ENCODE peak calls at places on chromosomes 2 and 18, in six cellular contexts. One of them, this sample, is unnamed.

GRCh38 chr2:60549250-60550150 is 4.0 kb downstream of the BCL11A start:
- DNase-seq in heart right ventricle: no peak
- DNase-seq in NCI-H1105: no peak
- DNase-seq in kidney tubule cell: peak; percentile 29
- DNase-seq in NCI-H446 treated with DMSO at 0.1 percent for 48 hours: no peak
- DNase-seq in HuH-7: no peak
- DNase-seq in this sample: no peak

GRCh38 chr2:229268626-229269025 is 2.5 kb downstream of the PID1 start:
- DNase-seq in NCI-H446 treated with DMSO at 0.1 percent for 48 hours: no peak
- DNase-seq in heart right ventricle: no peak
- DNase-seq in HuH-7: no peak
- DNase-seq in NCI-H1105: no peak
- DNase-seq in kidney tubule cell: no peak
- DNase-seq in this sample: no peak

GRCh38 chr2:63679252-63679850 is 90.6 kb downstream of the MDH1 start:
- DNase-seq in HuH-7: no peak
- DNase-seq in NCI-H1105: no peak
- DNase-seq in kidney tubule cell: no peak
- DNase-seq in NCI-H446 treated with DMSO at 0.1 percent for 48 hours: no peak
- DNase-seq in heart right ventricle: no peak
- DNase-seq in this sample: no peak

GRCh38 chr2:146661494-146662096 is 1183.2 kb upstream of the ACVR2A start:
- DNase-seq in NCI-H1105: peak; percentile 33
- DNase-seq in HuH-7: no peak
- DNase-seq in kidney tubule cell: peak; percentile 57
- DNase-seq in heart right ventricle: no peak
- DNase-seq in NCI-H446 treated with DMSO at 0.1 percent for 48 hours: peak; percentile 30
- DNase-seq in this sample: no peak

GRCh38 chr2:218831378-218831990 is at the start of gene PRKAG3:
- DNase-seq in HuH-7: no peak
- DNase-seq in NCI-H1105: no peak
- DNase-seq in heart right ventricle: peak; percentile 31
- DNase-seq in NCI-H446 treated with DMSO at 0.1 percent for 48 hours: no peak
- DNase-seq in kidney tubule cell: no peak
- DNase-seq in this sample: no peak

GRCh38 chr2:64632855-64633819 is 20.6 kb downstream of the SERTAD2 start:
- DNase-seq in NCI-H446 treated with DMSO at 0.1 percent for 48 hours: no peak
- DNase-seq in HuH-7: no peak
- DNase-seq in kidney tubule cell: no peak
- DNase-seq in NCI-H1105: no peak
- DNase-seq in heart right ventricle: no peak
- DNase-seq in this sample: no peak

GRCh38 chr2:64661770-64662169 is 8.1 kb upstream of the SERTAD2 start:
- DNase-seq in HuH-7: no peak
- DNase-seq in kidney tubule cell: no peak
- DNase-seq in NCI-H446 treated with DMSO at 0.1 percent for 48 hours: no peak
- DNase-seq in NCI-H1105: no peak
- DNase-seq in heart right ventricle: no peak
- DNase-seq in this sample: no peak

GRCh38 chr18:79630266-79631095 is 49.1 kb upstream of the CTDP1 start:
- DNase-seq in HuH-7: no peak
- DNase-seq in heart right ventricle: peak; percentile 1
- DNase-seq in NCI-H446 treated with DMSO at 0.1 percent for 48 hours: no peak
- DNase-seq in NCI-H1105: no peak
- DNase-seq in kidney tubule cell: no peak
- DNase-seq in this sample: peak; percentile 8

GRCh38 chr18:73688851-73689659 is 458.6 kb downstream of the FBXO15 start:
- DNase-seq in kidney tubule cell: peak; percentile 91
- DNase-seq in HuH-7: no peak
- DNase-seq in heart right ventricle: no peak
- DNase-seq in NCI-H446 treated with DMSO at 0.1 percent for 48 hours: no peak
- DNase-seq in NCI-H1105: no peak
- DNase-seq in this sample: no peak

GRCh38 chr18:59778434-59778833 is 81.2 kb upstream of the CCBE1 start:
- DNase-seq in HuH-7: no peak
- DNase-seq in NCI-H1105: no peak
- DNase-seq in kidney tubule cell: no peak
- DNase-seq in NCI-H446 treated with DMSO at 0.1 percent for 48 hours: no peak
- DNase-seq in heart right ventricle: no peak
- DNase-seq in this sample: no peak

GRCh38 chr2:128317186-128317897 is 1.3 kb downstream of the HS6ST1 start:
- DNase-seq in kidney tubule cell: peak; percentile 20
- DNase-seq in NCI-H1105: peak; percentile 26
- DNase-seq in HuH-7: peak; percentile 37
- DNase-seq in heart right ventricle: no peak
- DNase-seq in NCI-H446 treated with DMSO at 0.1 percent for 48 hours: no peak
- DNase-seq in this sample: no peak

GRCh38 chr18:527136-527535 is 26.6 kb upstream of the COLEC12 start:
- DNase-seq in NCI-H1105: no peak
- DNase-seq in NCI-H446 treated with DMSO at 0.1 percent for 48 hours: no peak
- DNase-seq in heart right ventricle: no peak
- DNase-seq in HuH-7: no peak
- DNase-seq in kidney tubule cell: no peak
- DNase-seq in this sample: no peak

GRCh38 chr2:36707050-36707449 is 10.5 kb downstream of the VIT start:
- DNase-seq in kidney tubule cell: peak; percentile 45
- DNase-seq in NCI-H1105: no peak
- DNase-seq in HuH-7: no peak
- DNase-seq in heart right ventricle: no peak
- DNase-seq in NCI-H446 treated with DMSO at 0.1 percent for 48 hours: no peak
- DNase-seq in this sample: no peak

GRCh38 chr2:218272531-218273212 is 2.4 kb downstream of the PNKD start:
- DNase-seq in heart right ventricle: peak; percentile 87
- DNase-seq in kidney tubule cell: peak; percentile 93
- DNase-seq in HuH-7: peak; percentile 86
- DNase-seq in NCI-H1105: peak; percentile 51
- DNase-seq in NCI-H446 treated with DMSO at 0.1 percent for 48 hours: peak; percentile 60
- DNase-seq in this sample: peak; percentile 89

GRCh38 chr18:70578480-70578879 is 289.6 kb downstream of the SOCS6 start:
- DNase-seq in kidney tubule cell: no peak
- DNase-seq in NCI-H1105: no peak
- DNase-seq in heart right ventricle: no peak
- DNase-seq in HuH-7: peak; percentile 5
- DNase-seq in NCI-H446 treated with DMSO at 0.1 percent for 48 hours: no peak
- DNase-seq in this sample: no peak

GRCh38 chr2:44358498-44358897 is 2.8 kb downstream of the PREPL start:
- DNase-seq in NCI-H1105: peak; percentile 57
- DNase-seq in HuH-7: no peak
- DNase-seq in kidney tubule cell: peak; percentile 93
- DNase-seq in heart right ventricle: peak; percentile 19
- DNase-seq in NCI-H446 treated with DMSO at 0.1 percent for 48 hours: no peak
- DNase-seq in this sample: peak; percentile 31

GRCh38 chr18:62741118-62741566 is 25.8 kb downstream of the PHLPP1 start:
- DNase-seq in HuH-7: peak; percentile 14
- DNase-seq in kidney tubule cell: peak; percentile 72
- DNase-seq in NCI-H446 treated with DMSO at 0.1 percent for 48 hours: no peak
- DNase-seq in heart right ventricle: no peak
- DNase-seq in NCI-H1105: no peak
- DNase-seq in this sample: peak; percentile 80

GRCh38 chr2:43274721-43275120 is 48.3 kb upstream of the ZFP36L2 start:
- DNase-seq in HuH-7: no peak
- DNase-seq in NCI-H446 treated with DMSO at 0.1 percent for 48 hours: no peak
- DNase-seq in NCI-H1105: no peak
- DNase-seq in heart right ventricle: no peak
- DNase-seq in kidney tubule cell: no peak
- DNase-seq in this sample: no peak

GRCh38 chr2:12982149-12982584 is 265.4 kb downstream of the TRIB2 start:
- DNase-seq in kidney tubule cell: peak; percentile 17
- DNase-seq in heart right ventricle: no peak
- DNase-seq in NCI-H446 treated with DMSO at 0.1 percent for 48 hours: no peak
- DNase-seq in HuH-7: no peak
- DNase-seq in NCI-H1105: no peak
- DNase-seq in this sample: no peak

GRCh38 chr18:61921621-61922235 is 28.9 kb upstream of the RNF152 start:
- DNase-seq in kidney tubule cell: no peak
- DNase-seq in heart right ventricle: no peak
- DNase-seq in NCI-H446 treated with DMSO at 0.1 percent for 48 hours: no peak
- DNase-seq in NCI-H1105: no peak
- DNase-seq in HuH-7: no peak
- DNase-seq in this sample: no peak

GRCh38 chr2:66301073-66301766 is 133.7 kb upstream of the MEIS1 start:
- DNase-seq in HuH-7: no peak
- DNase-seq in kidney tubule cell: no peak
- DNase-seq in NCI-H1105: no peak
- DNase-seq in heart right ventricle: peak; percentile 64
- DNase-seq in NCI-H446 treated with DMSO at 0.1 percent for 48 hours: no peak
- DNase-seq in this sample: peak; percentile 84

GRCh38 chr2:197777823-197778407 is 7.2 kb downstream of the BOLL start:
- DNase-seq in NCI-H446 treated with DMSO at 0.1 percent for 48 hours: no peak
- DNase-seq in kidney tubule cell: peak; percentile 49
- DNase-seq in heart right ventricle: no peak
- DNase-seq in NCI-H1105: no peak
- DNase-seq in HuH-7: peak; percentile 30
- DNase-seq in this sample: no peak

GRCh38 chr2:167681646-167682045 is 565.7 kb downstream of the STK39 start:
- DNase-seq in heart right ventricle: no peak
- DNase-seq in NCI-H1105: no peak
- DNase-seq in kidney tubule cell: no peak
- DNase-seq in NCI-H446 treated with DMSO at 0.1 percent for 48 hours: no peak
- DNase-seq in HuH-7: no peak
- DNase-seq in this sample: no peak

GRCh38 chr2:23411752-23412431 is 26.9 kb downstream of the KLHL29 start:
- DNase-seq in kidney tubule cell: peak; percentile 67
- DNase-seq in NCI-H1105: no peak
- DNase-seq in heart right ventricle: no peak
- DNase-seq in HuH-7: no peak
- DNase-seq in NCI-H446 treated with DMSO at 0.1 percent for 48 hours: no peak
- DNase-seq in this sample: no peak

GRCh38 chr2:204670124-204670523 is 124.8 kb downstream of the PARD3B start:
- DNase-seq in kidney tubule cell: no peak
- DNase-seq in HuH-7: peak; percentile 32
- DNase-seq in heart right ventricle: no peak
- DNase-seq in NCI-H446 treated with DMSO at 0.1 percent for 48 hours: no peak
- DNase-seq in NCI-H1105: no peak
- DNase-seq in this sample: no peak

GRCh38 chr2:40488101-40488598 is 36.3 kb upstream of the SLC8A1 start:
- DNase-seq in NCI-H1105: no peak
- DNase-seq in HuH-7: no peak
- DNase-seq in NCI-H446 treated with DMSO at 0.1 percent for 48 hours: peak; percentile 2
- DNase-seq in kidney tubule cell: peak; percentile 70
- DNase-seq in heart right ventricle: no peak
- DNase-seq in this sample: peak; percentile 17

GRCh38 chr2:73931531-73932500 is 5.1 kb downstream of the DGUOK start:
- DNase-seq in kidney tubule cell: peak; percentile 72
- DNase-seq in HuH-7: no peak
- DNase-seq in NCI-H1105: no peak
- DNase-seq in NCI-H446 treated with DMSO at 0.1 percent for 48 hours: no peak
- DNase-seq in heart right ventricle: no peak
- DNase-seq in this sample: no peak

GRCh38 chr18:36315736-36316135 is 18.2 kb downstream of the FHOD3 start:
- DNase-seq in heart right ventricle: no peak
- DNase-seq in NCI-H446 treated with DMSO at 0.1 percent for 48 hours: no peak
- DNase-seq in NCI-H1105: no peak
- DNase-seq in HuH-7: no peak
- DNase-seq in kidney tubule cell: peak; percentile 89
- DNase-seq in this sample: no peak

GRCh38 chr2:65429799-65430514 is 2.4 kb downstream of the SPRED2 start:
- DNase-seq in NCI-H446 treated with DMSO at 0.1 percent for 48 hours: no peak
- DNase-seq in HuH-7: no peak
- DNase-seq in NCI-H1105: no peak
- DNase-seq in heart right ventricle: peak; percentile 36
- DNase-seq in kidney tubule cell: no peak
- DNase-seq in this sample: peak; percentile 20

GRCh38 chr2:96530144-96530430 is 6.5 kb upstream of the ARID5A start:
- DNase-seq in NCI-H446 treated with DMSO at 0.1 percent for 48 hours: no peak
- DNase-seq in NCI-H1105: no peak
- DNase-seq in heart right ventricle: no peak
- DNase-seq in HuH-7: no peak
- DNase-seq in kidney tubule cell: no peak
- DNase-seq in this sample: no peak

GRCh38 chr2:123717616-123718279 is 307.3 kb upstream of the CNTNAP5 start:
- DNase-seq in kidney tubule cell: no peak
- DNase-seq in heart right ventricle: no peak
- DNase-seq in HuH-7: no peak
- DNase-seq in NCI-H446 treated with DMSO at 0.1 percent for 48 hours: peak; percentile 7
- DNase-seq in NCI-H1105: no peak
- DNase-seq in this sample: no peak

GRCh38 chr18:8794133-8794986 is 89.0 kb downstream of the MTCL1 start:
- DNase-seq in heart right ventricle: no peak
- DNase-seq in kidney tubule cell: peak; percentile 98
- DNase-seq in NCI-H1105: no peak
- DNase-seq in NCI-H446 treated with DMSO at 0.1 percent for 48 hours: no peak
- DNase-seq in HuH-7: no peak
- DNase-seq in this sample: no peak

GRCh38 chr18:52459890-52460289 is 119.9 kb downstream of the DCC start:
- DNase-seq in NCI-H1105: no peak
- DNase-seq in HuH-7: no peak
- DNase-seq in heart right ventricle: no peak
- DNase-seq in NCI-H446 treated with DMSO at 0.1 percent for 48 hours: no peak
- DNase-seq in kidney tubule cell: no peak
- DNase-seq in this sample: no peak

GRCh38 chr2:49677227-49677626 is 522.9 kb upstream of the FSHR start:
- DNase-seq in NCI-H446 treated with DMSO at 0.1 percent for 48 hours: no peak
- DNase-seq in NCI-H1105: no peak
- DNase-seq in kidney tubule cell: no peak
- DNase-seq in heart right ventricle: no peak
- DNase-seq in HuH-7: no peak
- DNase-seq in this sample: no peak

GRCh38 chr2:71647346-71647745 is 194.0 kb downstream of the DYSF start:
- DNase-seq in heart right ventricle: no peak
- DNase-seq in HuH-7: no peak
- DNase-seq in kidney tubule cell: no peak
- DNase-seq in NCI-H1105: no peak
- DNase-seq in NCI-H446 treated with DMSO at 0.1 percent for 48 hours: no peak
- DNase-seq in this sample: no peak

This sample was measured in uterus.